ENCODE peak calls at places on chromosome 20, in eight cellular contexts. C is lung microvascular endothelial cell; Y is B cell; P is GM23338; D is glomerular endothelial cell; Q is CD4-positive, alpha-beta memory T cell; H is epithelial cell of esophagus; V is stimulated activated CD8-positive, alpha-beta memory T cell treated with anti-CD3 and anti-CD28 coated beads, Interleukin-2, amount 100 ng/mL, for 1 hour. M is an unnamed sample.

GRCh38 chr20:1622450-1622849 is 2.6 kb upstream of the SIRPB1 start:
- DNase-seq in Y (no peak), C (no peak), V (no peak), Q (peak), P (no peak), D (no peak), H (no peak), M (no peak)

GRCh38 chr20:63309261-63310071 is 16.5 kb downstream of the COL20A1 start:
- DNase-seq in Y (no peak), Q (peak), D (no peak), P (peak), V (no peak), C (peak), H (peak), M (no peak)

GRCh38 chr20:17680128-17680835 is 1.8 kb downstream of the RRBP1 start:
- DNase-seq in P (peak), Y (no peak), Q (no peak), V (no peak), H (peak), D (no peak), C (peak), M (no peak)

GRCh38 chr20:56630506-56631317 is 1.6 kb downstream of the TFAP2C start:
- DNase-seq in H (peak), Q (no peak), P (peak), Y (peak), C (no peak), D (no peak), V (no peak), M (no peak)

GRCh38 chr20:47825011-47825762 is 39.9 kb upstream of the SULF2 start:
- DNase-seq in V (no peak), Q (no peak), D (no peak), P (no peak), H (no peak), C (no peak), Y (no peak), M (no peak)

GRCh38 chr20:54155736-54156317 is 18.0 kb downstream of the CYP24A1 start:
- DNase-seq in P (no peak), H (no peak), V (no peak), C (no peak), Q (no peak), D (no peak), Y (no peak), M (no peak)

GRCh38 chr20:20210327-20210726 is 157.6 kb upstream of the INSM1 start:
- DNase-seq in H (no peak), Q (no peak), V (no peak), P (no peak), Y (no peak), C (no peak), D (no peak), M (no peak)

GRCh38 chr20:64099086-64099786 is 8.1 kb downstream of the NPBWR2 start:
- DNase-seq in Q (no peak), Y (no peak), H (no peak), V (no peak), D (no peak), C (no peak), P (no peak), M (no peak)

GRCh38 chr20:2156666-2157624 is 55.3 kb downstream of the STK35 start:
- DNase-seq in V (no peak), Q (no peak), C (no peak), Y (no peak), P (no peak), D (no peak), H (peak), M (no peak)

GRCh38 chr20:45479822-45480221 is 10.3 kb downstream of the WFDC2 start:
- DNase-seq in C (no peak), D (no peak), Q (no peak), Y (no peak), H (no peak), P (no peak), V (no peak), M (no peak)

GRCh38 chr20:32645134-32645533 is 28.6 kb downstream of the C20orf203 start:
- DNase-seq in V (no peak), D (no peak), H (no peak), C (no peak), Y (no peak), P (no peak), Q (no peak), M (no peak)

GRCh38 chr20:25987073-25987927 is 290.6 kb upstream of the ZNF337 start:
- DNase-seq in V (peak), D (no peak), H (peak), Q (peak), P (peak), Y (peak), C (peak), M (no peak)

GRCh38 chr20:3121271-3121911 is 36.9 kb upstream of the AVP start:
- DNase-seq in P (no peak), Y (no peak), D (no peak), Q (peak), V (no peak), H (no peak), C (peak), M (no peak)

GRCh38 chr20:63362426-63363009 is 1.4 kb upstream of the CHRNA4 start:
- DNase-seq in C (no peak), D (no peak), Y (no peak), P (no peak), H (no peak), Q (no peak), V (no peak), M (no peak)

GRCh38 chr20:25277051-25277801 is 29.3 kb downstream of the PYGB start:
- DNase-seq in V (no peak), C (no peak), Y (no peak), H (no peak), Q (no peak), P (no peak), D (no peak), M (no peak)

GRCh38 chr20:32965581-32966373 is 38.5 kb downstream of the SUN5 start:
- DNase-seq in Q (peak), Y (no peak), P (no peak), V (no peak), H (no peak), C (no peak), D (no peak), M (no peak)

GRCh38 chr20:62065669-62066338 is at the start of gene TAF4:
- DNase-seq in C (peak), Y (peak), P (peak), D (no peak), Q (peak), V (peak), H (peak), M (no peak)

GRCh38 chr20:30506100-30506499 is 751.4 kb upstream of the DEFB115 start:
- DNase-seq in P (peak), Y (no peak), C (no peak), H (no peak), Q (no peak), V (no peak), D (no peak), M (no peak)

GRCh38 chr20:63290677-63291472 is 2.1 kb upstream of the COL20A1 start:
- DNase-seq in P (peak), V (peak), H (peak), Y (peak), D (no peak), Q (peak), C (peak), M (no peak)

GRCh38 chr20:43946659-43947315 is 32.1 kb downstream of the TOX2 start:
- DNase-seq in Q (no peak), V (no peak), C (no peak), H (no peak), D (no peak), P (no peak), Y (no peak), M (no peak)

GRCh38 chr20:44979090-44979621 is 12.8 kb downstream of the STK4 start:
- DNase-seq in D (no peak), P (no peak), V (peak), C (peak), H (peak), Q (peak), Y (peak), M (no peak)

GRCh38 chr20:62496525-62497218 is 20.9 kb upstream of the GATA5 start:
- DNase-seq in Y (peak), C (no peak), D (no peak), H (peak), P (peak), Q (no peak), V (no peak), M (no peak)

GRCh38 chr20:62697468-62697912 is 11.1 kb upstream of the NTSR1 start:
- DNase-seq in Y (no peak), Q (no peak), H (no peak), C (no peak), P (no peak), D (no peak), V (no peak), M (no peak)

GRCh38 chr20:62485062-62485700 is 9.4 kb upstream of the GATA5 start:
- DNase-seq in C (no peak), Q (no peak), H (peak), P (no peak), V (no peak), D (no peak), Y (no peak), M (no peak)

GRCh38 chr20:59565768-59566461 is 38.4 kb upstream of the PHACTR3 start:
- DNase-seq in Y (no peak), P (no peak), Q (no peak), C (no peak), H (no peak), V (no peak), D (no peak), M (peak)

GRCh38 chr20:17495826-17496225 is 35.4 kb downstream of the BFSP1 start:
- DNase-seq in P (no peak), H (peak), V (no peak), Y (no peak), C (no peak), D (no peak), Q (no peak), M (no peak)

GRCh38 chr20:44730441-44730840 is 15.2 kb upstream of the KCNK15 start:
- DNase-seq in V (no peak), Q (no peak), Y (no peak), H (peak), C (peak), P (no peak), D (peak), M (no peak)

GRCh38 chr20:15564981-15565380 is 1008.3 kb downstream of the KIF16B start:
- DNase-seq in Y (peak), D (no peak), P (no peak), H (no peak), Q (no peak), V (no peak), C (no peak), M (no peak)

GRCh38 chr20:17895641-17896246 is 72.8 kb downstream of the SNX5 start:
- DNase-seq in V (peak), Y (peak), D (no peak), P (peak), C (peak), H (peak), Q (no peak), M (no peak)

GRCh38 chr20:4150095-4150492 is 134.7 kb upstream of the RNF24 start:
- DNase-seq in V (no peak), Y (no peak), D (no peak), H (peak), Q (no peak), C (peak), P (no peak), M (no peak)

GRCh38 chr20:54037525-54037924 is 32.9 kb downstream of the BCAS1 start:
- DNase-seq in H (no peak), P (no peak), V (no peak), Y (no peak), Q (no peak), C (no peak), D (no peak), M (no peak)

GRCh38 chr20:60857708-60858107 is 394.4 kb upstream of the CDH4 start:
- DNase-seq in Q (no peak), V (no peak), P (no peak), D (no peak), C (peak), H (peak), Y (no peak), M (no peak)

GRCh38 chr20:36645998-36646397 is at the start of gene SLA2:
- DNase-seq in V (peak), C (peak), Y (peak), H (no peak), Q (peak), P (no peak), D (no peak), M (no peak)

M was measured in vagina.